ENCODE peak calls at places on chromosomes 12 and 14, in ten cellular contexts. One of them, this sample, is unnamed.

GRCh38 chr12:107501681-107502080 is 183.9 kb upstream of the PWP1 start:
- DNase-seq in A549: no peak
- DNase-seq in HCT116: no peak
- DNase-seq in cardiac muscle cell: no peak
- DNase-seq in lung: no peak
- DNase-seq in heart left ventricle: no peak
- DNase-seq in lower lobe of right lung: no peak
- DNase-seq in left lung: no peak
- DNase-seq in effector memory CD4-positive, alpha-beta T cell: no peak
- DNase-seq in tibial artery: no peak
- DNase-seq in this sample: no peak

GRCh38 chr14:103819503-103820307 is 27.7 kb downstream of the PPP1R13B start:
- DNase-seq in A549: no peak
- DNase-seq in HCT116: no peak
- DNase-seq in cardiac muscle cell: peak; percentile 89
- DNase-seq in lung: peak; percentile 57
- DNase-seq in heart left ventricle: peak; percentile 69
- DNase-seq in lower lobe of right lung: peak; percentile 52
- DNase-seq in left lung: peak; percentile 55
- DNase-seq in effector memory CD4-positive, alpha-beta T cell: no peak
- DNase-seq in tibial artery: no peak
- DNase-seq in this sample: no peak

GRCh38 chr12:128933926-128934325 is 80.6 kb downstream of the GLT1D1 start:
- DNase-seq in A549: no peak
- DNase-seq in HCT116: no peak
- DNase-seq in cardiac muscle cell: no peak
- DNase-seq in lung: no peak
- DNase-seq in heart left ventricle: no peak
- DNase-seq in lower lobe of right lung: no peak
- DNase-seq in left lung: no peak
- DNase-seq in effector memory CD4-positive, alpha-beta T cell: no peak
- DNase-seq in tibial artery: no peak
- DNase-seq in this sample: no peak

GRCh38 chr12:125137776-125138344 is 72.6 kb downstream of the AACS start:
- DNase-seq in A549: no peak
- DNase-seq in HCT116: no peak
- DNase-seq in cardiac muscle cell: no peak
- DNase-seq in lung: no peak
- DNase-seq in heart left ventricle: no peak
- DNase-seq in lower lobe of right lung: no peak
- DNase-seq in left lung: no peak
- DNase-seq in effector memory CD4-positive, alpha-beta T cell: no peak
- DNase-seq in tibial artery: no peak
- DNase-seq in this sample: no peak

GRCh38 chr12:118432812-118433540 is 56.6 kb downstream of the SUDS3 start:
- DNase-seq in A549: peak; percentile 64
- DNase-seq in HCT116: no peak
- DNase-seq in cardiac muscle cell: no peak
- DNase-seq in lung: no peak
- DNase-seq in heart left ventricle: no peak
- DNase-seq in lower lobe of right lung: no peak
- DNase-seq in left lung: no peak
- DNase-seq in effector memory CD4-positive, alpha-beta T cell: no peak
- DNase-seq in tibial artery: no peak
- DNase-seq in this sample: no peak

GRCh38 chr14:95388699-95389098 is 69.0 kb upstream of the CLMN start:
- DNase-seq in A549: no peak
- DNase-seq in HCT116: no peak
- DNase-seq in cardiac muscle cell: no peak
- DNase-seq in lung: no peak
- DNase-seq in heart left ventricle: no peak
- DNase-seq in lower lobe of right lung: no peak
- DNase-seq in left lung: no peak
- DNase-seq in effector memory CD4-positive, alpha-beta T cell: no peak
- DNase-seq in tibial artery: no peak
- DNase-seq in this sample: no peak

GRCh38 chr12:2306686-2307249 is 254.0 kb downstream of the CACNA1C start:
- DNase-seq in A549: no peak
- DNase-seq in HCT116: no peak
- DNase-seq in cardiac muscle cell: no peak
- DNase-seq in lung: no peak
- DNase-seq in heart left ventricle: no peak
- DNase-seq in lower lobe of right lung: no peak
- DNase-seq in left lung: no peak
- DNase-seq in effector memory CD4-positive, alpha-beta T cell: no peak
- DNase-seq in tibial artery: no peak
- DNase-seq in this sample: no peak

GRCh38 chr14:93044601-93045000 is 71.1 kb downstream of the ITPK1 start:
- DNase-seq in A549: no peak
- DNase-seq in HCT116: no peak
- DNase-seq in cardiac muscle cell: no peak
- DNase-seq in lung: no peak
- DNase-seq in heart left ventricle: no peak
- DNase-seq in lower lobe of right lung: peak; percentile 79
- DNase-seq in left lung: peak; percentile 63
- DNase-seq in effector memory CD4-positive, alpha-beta T cell: no peak
- DNase-seq in tibial artery: no peak
- DNase-seq in this sample: no peak

GRCh38 chr12:22230280-22230794 is 104.2 kb downstream of the ST8SIA1 start:
- DNase-seq in A549: peak; percentile 39
- DNase-seq in HCT116: no peak
- DNase-seq in cardiac muscle cell: no peak
- DNase-seq in lung: no peak
- DNase-seq in heart left ventricle: no peak
- DNase-seq in lower lobe of right lung: no peak
- DNase-seq in left lung: no peak
- DNase-seq in effector memory CD4-positive, alpha-beta T cell: no peak
- DNase-seq in tibial artery: no peak
- DNase-seq in this sample: no peak

GRCh38 chr14:105072892-105073719 is 7.9 kb upstream of the GPR132 start:
- DNase-seq in A549: no peak
- DNase-seq in HCT116: no peak
- DNase-seq in cardiac muscle cell: no peak
- DNase-seq in lung: no peak
- DNase-seq in heart left ventricle: no peak
- DNase-seq in lower lobe of right lung: no peak
- DNase-seq in left lung: no peak
- DNase-seq in effector memory CD4-positive, alpha-beta T cell: no peak
- DNase-seq in tibial artery: no peak
- DNase-seq in this sample: peak; percentile 78

GRCh38 chr12:6337958-6338406 is 3.9 kb downstream of the TNFRSF1A start:
- DNase-seq in A549: peak; percentile 83
- DNase-seq in HCT116: no peak
- DNase-seq in cardiac muscle cell: no peak
- DNase-seq in lung: no peak
- DNase-seq in heart left ventricle: no peak
- DNase-seq in lower lobe of right lung: no peak
- DNase-seq in left lung: no peak
- DNase-seq in effector memory CD4-positive, alpha-beta T cell: no peak
- DNase-seq in tibial artery: no peak
- DNase-seq in this sample: peak; percentile 51

GRCh38 chr12:6341439-6342139 is at the start of gene TNFRSF1A:
- DNase-seq in A549: peak; percentile 91
- DNase-seq in HCT116: no peak
- DNase-seq in cardiac muscle cell: peak; percentile 64
- DNase-seq in lung: peak; percentile 78
- DNase-seq in heart left ventricle: peak; percentile 82
- DNase-seq in lower lobe of right lung: peak; percentile 81
- DNase-seq in left lung: peak; percentile 88
- DNase-seq in effector memory CD4-positive, alpha-beta T cell: no peak
- DNase-seq in tibial artery: peak; percentile 85
- DNase-seq in this sample: peak; percentile 89

GRCh38 chr12:6340745-6341438 is 984 bp downstream of the TNFRSF1A start:
- DNase-seq in A549: no peak
- DNase-seq in HCT116: no peak
- DNase-seq in cardiac muscle cell: no peak
- DNase-seq in lung: no peak
- DNase-seq in heart left ventricle: no peak
- DNase-seq in lower lobe of right lung: no peak
- DNase-seq in left lung: peak; percentile 63
- DNase-seq in effector memory CD4-positive, alpha-beta T cell: no peak
- DNase-seq in tibial artery: no peak
- DNase-seq in this sample: peak; percentile 71

GRCh38 chr12:6336859-6337744 is 4.8 kb downstream of the TNFRSF1A start:
- DNase-seq in A549: no peak
- DNase-seq in HCT116: no peak
- DNase-seq in cardiac muscle cell: no peak
- DNase-seq in lung: peak; percentile 48
- DNase-seq in heart left ventricle: no peak
- DNase-seq in lower lobe of right lung: no peak
- DNase-seq in left lung: no peak
- DNase-seq in effector memory CD4-positive, alpha-beta T cell: peak; percentile 71
- DNase-seq in tibial artery: no peak
- DNase-seq in this sample: peak; percentile 80

GRCh38 chr12:6338955-6339761 is 2.7 kb downstream of the TNFRSF1A start:
- DNase-seq in A549: no peak
- DNase-seq in HCT116: no peak
- DNase-seq in cardiac muscle cell: no peak
- DNase-seq in lung: no peak
- DNase-seq in heart left ventricle: no peak
- DNase-seq in lower lobe of right lung: no peak
- DNase-seq in left lung: no peak
- DNase-seq in effector memory CD4-positive, alpha-beta T cell: no peak
- DNase-seq in tibial artery: no peak
- DNase-seq in this sample: no peak
- H3K4me3 ChIP-seq in A549: peak overlapping the region; percentile 91
- H3K4me3 ChIP-seq in HCT116: peak overlapping the region; percentile 92
- H3K4me3 ChIP-seq in cardiac muscle cell: no peak overlapping the region
- H3K4me3 ChIP-seq in lung: peak overlapping the region; percentile 98
- H3K4me3 ChIP-seq in heart left ventricle: peak overlapping the region; percentile 74
- H3K4me3 ChIP-seq in lower lobe of right lung: peak overlapping the region; percentile 94
- H3K4me3 ChIP-seq in left lung: peak overlapping the region; percentile 98
- H3K4me3 ChIP-seq in effector memory CD4-positive, alpha-beta T cell: peak overlapping the region; percentile 78
- H3K4me3 ChIP-seq in tibial artery: peak overlapping the region; percentile 97
- H3K4me3 ChIP-seq in this sample: peak overlapping the region; percentile 92

DNA sequence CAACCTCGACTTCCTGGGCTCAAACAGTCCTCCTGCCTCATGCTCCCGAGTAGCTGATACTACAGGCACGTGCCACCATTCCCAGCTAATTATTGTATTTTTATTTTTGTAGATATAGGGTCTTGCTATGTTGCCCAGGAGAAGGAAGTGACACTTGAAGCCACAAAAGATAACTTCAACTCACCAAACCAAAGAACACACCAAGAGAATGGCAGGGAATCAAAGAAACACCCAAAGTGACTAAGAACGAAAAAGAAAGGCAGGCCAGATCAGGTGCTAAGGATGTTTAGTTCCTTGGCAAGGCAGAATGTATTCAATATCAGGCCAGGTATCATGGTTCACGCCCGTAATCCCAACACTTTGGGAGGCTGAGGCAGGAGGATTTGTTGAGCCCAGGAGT is 10.1 kb upstream of the TPCN1 start:
- DNase-seq in A549: no peak
- DNase-seq in HCT116: no peak
- DNase-seq in cardiac muscle cell: no peak
- DNase-seq in lung: no peak
- DNase-seq in heart left ventricle: no peak
- DNase-seq in lower lobe of right lung: no peak
- DNase-seq in left lung: no peak
- DNase-seq in effector memory CD4-positive, alpha-beta T cell: no peak
- DNase-seq in tibial artery: no peak
- DNase-seq in this sample: peak; percentile 2
- H3K4me1 ChIP-seq in A549: peaks cover 21% of the 10 kb centered on the region
- H3K4me1 ChIP-seq in HCT116: peaks cover 26% of the 10 kb centered on the region
- H3K4me1 ChIP-seq in cardiac muscle cell: no peaks in the 10 kb centered on the region
- H3K4me1 ChIP-seq in lung: peaks cover 6% of the 10 kb centered on the region
- H3K4me1 ChIP-seq in heart left ventricle: peaks cover 22% of the 10 kb centered on the region
- H3K4me1 ChIP-seq in lower lobe of right lung: peaks cover 53% of the 10 kb centered on the region
- H3K4me1 ChIP-seq in left lung: peaks cover 82% of the 10 kb centered on the region
- H3K4me1 ChIP-seq in effector memory CD4-positive, alpha-beta T cell: peaks cover 24% of the 10 kb centered on the region
- H3K4me1 ChIP-seq in tibial artery: peaks cover 35% of the 10 kb centered on the region
- H3K4me1 ChIP-seq in this sample: no peaks in the 10 kb centered on the region

GRCh38 chr14:28142400-28143015 is 624.1 kb upstream of the FOXG1 start:
- DNase-seq in A549: peak; percentile 29
- DNase-seq in HCT116: no peak
- DNase-seq in cardiac muscle cell: peak; percentile 31
- DNase-seq in lung: no peak
- DNase-seq in heart left ventricle: no peak
- DNase-seq in lower lobe of right lung: no peak
- DNase-seq in left lung: no peak
- DNase-seq in effector memory CD4-positive, alpha-beta T cell: no peak
- DNase-seq in tibial artery: no peak
- DNase-seq in this sample: no peak

GRCh38 chr14:28141662-28142061 is 624.9 kb upstream of the FOXG1 start:
- DNase-seq in A549: no peak
- DNase-seq in HCT116: no peak
- DNase-seq in cardiac muscle cell: no peak
- DNase-seq in lung: no peak
- DNase-seq in heart left ventricle: no peak
- DNase-seq in lower lobe of right lung: no peak
- DNase-seq in left lung: no peak
- DNase-seq in effector memory CD4-positive, alpha-beta T cell: no peak
- DNase-seq in tibial artery: no peak
- DNase-seq in this sample: no peak

DNA sequence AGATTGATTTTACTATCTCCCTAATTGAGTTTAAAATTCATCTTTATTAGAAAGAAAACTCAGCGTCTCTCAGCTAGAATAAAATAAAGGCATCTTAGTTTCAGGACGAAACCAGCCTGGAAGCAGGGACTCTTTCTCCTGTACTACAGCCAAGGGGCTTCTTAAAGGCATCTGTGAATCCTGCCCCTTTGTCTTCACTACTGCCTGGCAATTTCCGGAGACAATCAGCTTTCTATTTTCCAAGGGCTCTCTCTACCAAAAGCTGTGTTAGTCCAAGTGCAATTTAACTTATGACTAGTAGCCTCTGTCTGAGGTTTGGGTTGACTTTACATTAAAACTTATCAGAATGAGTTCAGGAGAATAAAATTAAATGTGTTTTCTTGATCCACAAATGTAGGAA is 623.2 kb upstream of the FOXG1 start:
- DNase-seq in A549: no peak
- DNase-seq in HCT116: no peak
- DNase-seq in cardiac muscle cell: no peak
- DNase-seq in lung: no peak
- DNase-seq in heart left ventricle: no peak
- DNase-seq in lower lobe of right lung: no peak
- DNase-seq in left lung: no peak
- DNase-seq in effector memory CD4-positive, alpha-beta T cell: no peak
- DNase-seq in tibial artery: no peak
- DNase-seq in this sample: no peak
- H3K27ac ChIP-seq in A549: no peak overlapping the region
- H3K27ac ChIP-seq in HCT116: no peak overlapping the region
- H3K27ac ChIP-seq in cardiac muscle cell: no peak overlapping the region
- H3K27ac ChIP-seq in lung: no peak overlapping the region
- H3K27ac ChIP-seq in heart left ventricle: no peak overlapping the region
- H3K27ac ChIP-seq in lower lobe of right lung: no peak overlapping the region
- H3K27ac ChIP-seq in left lung: no peak overlapping the region
- H3K27ac ChIP-seq in effector memory CD4-positive, alpha-beta T cell: no peak overlapping the region
- H3K27ac ChIP-seq in tibial artery: no peak overlapping the region
- H3K27ac ChIP-seq in this sample: no peak overlapping the region

GRCh38 chr12:54502485-54502884 is 4.9 kb downstream of the NCKAP1L start:
- DNase-seq in A549: no peak
- DNase-seq in HCT116: no peak
- DNase-seq in cardiac muscle cell: no peak
- DNase-seq in lung: no peak
- DNase-seq in heart left ventricle: no peak
- DNase-seq in lower lobe of right lung: no peak
- DNase-seq in left lung: no peak
- DNase-seq in effector memory CD4-positive, alpha-beta T cell: no peak
- DNase-seq in tibial artery: no peak
- DNase-seq in this sample: no peak

GRCh38 chr12:54495327-54495726 is 2.2 kb upstream of the NCKAP1L start:
- DNase-seq in A549: no peak
- DNase-seq in HCT116: no peak
- DNase-seq in cardiac muscle cell: no peak
- DNase-seq in lung: no peak
- DNase-seq in heart left ventricle: no peak
- DNase-seq in lower lobe of right lung: no peak
- DNase-seq in left lung: no peak
- DNase-seq in effector memory CD4-positive, alpha-beta T cell: no peak
- DNase-seq in tibial artery: no peak
- DNase-seq in this sample: no peak

GRCh38 chr12:54497883-54498282 is 331 bp downstream of the NCKAP1L start:
- DNase-seq in A549: no peak
- DNase-seq in HCT116: no peak
- DNase-seq in cardiac muscle cell: no peak
- DNase-seq in lung: no peak
- DNase-seq in heart left ventricle: no peak
- DNase-seq in lower lobe of right lung: no peak
- DNase-seq in left lung: no peak
- DNase-seq in effector memory CD4-positive, alpha-beta T cell: no peak
- DNase-seq in tibial artery: no peak
- DNase-seq in this sample: no peak
- H3K4me3 ChIP-seq in A549: no peak overlapping the region
- H3K4me3 ChIP-seq in HCT116: no peak overlapping the region
- H3K4me3 ChIP-seq in cardiac muscle cell: no peak overlapping the region
- H3K4me3 ChIP-seq in lung: no peak overlapping the region
- H3K4me3 ChIP-seq in heart left ventricle: peak overlapping the region; percentile 21
- H3K4me3 ChIP-seq in lower lobe of right lung: peak overlapping the region; percentile 55
- H3K4me3 ChIP-seq in left lung: peak overlapping the region; percentile 3
- H3K4me3 ChIP-seq in effector memory CD4-positive, alpha-beta T cell: peak overlapping the region; percentile 72
- H3K4me3 ChIP-seq in tibial artery: peak overlapping the region; percentile 37
- H3K4me3 ChIP-seq in this sample: no peak overlapping the region